ENCODE peak calls at places on chromosomes 5 and 9, in four cellular contexts. R is PC-3; M is Panc1; F is stimulated activated naive CD8-positive, alpha-beta T cell treated with anti-CD3 and anti-CD28 coated beads, Interleukin-15, Interleukin-2, amounts not matched to agents 100 U/mL and 50 U/mL, for 24 hours. E is an unnamed sample.

GRCh38 chr5:133229931-133230664 is 178.3 kb downstream of the HSPA4 start:
- ATAC-seq in M (peak), F (peak), R (no peak), E (no peak)

GRCh38 chr5:132184588-132184987 is 43.1 kb downstream of the P4HA2 start:
- ATAC-seq in F (no peak), R (no peak), M (no peak), E (no peak)

GRCh38 chr9:127965953-127966352 is 14.8 kb downstream of the EEIG1 start:
- ATAC-seq in F (no peak), M (no peak), R (no peak), E (no peak)

GRCh38 chr9:16627967-16628366 is 242.5 kb downstream of the BNC2 start:
- ATAC-seq in R (no peak), F (no peak), M (no peak), E (no peak)

GRCh38 chr9:85534340-85534739 is 207.4 kb downstream of the AGTPBP1 start:
- ATAC-seq in M (no peak), R (no peak), F (no peak), E (no peak)

GRCh38 chr5:115565233-115565632 is 20.7 kb upstream of the FEM1C start:
- ATAC-seq in F (no peak), M (no peak), R (no peak), E (no peak)

GRCh38 chr5:176427971-176428370 is 11.6 kb upstream of the CLTB start:
- ATAC-seq in R (peak), M (no peak), F (no peak), E (no peak)

GRCh38 chr9:136291306-136292025 is 12.4 kb downstream of the CCDC187 start:
- ATAC-seq in M (no peak), R (no peak), F (no peak), E (no peak)

GRCh38 chr5:53820802-53821171 is 260.3 kb downstream of the NDUFS4 start:
- ATAC-seq in M (no peak), R (no peak), F (no peak), E (peak)

GRCh38 chr5:35031276-35031675 is 16.5 kb downstream of the AGXT2 start:
- ATAC-seq in R (no peak), M (no peak), F (no peak), E (no peak)

GRCh38 chr5:160452721-160453263 is 31.1 kb downstream of the PTTG1 start:
- ATAC-seq in R (no peak), M (no peak), F (no peak), E (no peak)

GRCh38 chr5:129114539-129115193 is 20.1 kb downstream of the ISOC1 start:
- ATAC-seq in F (no peak), R (no peak), M (no peak), E (no peak)

GRCh38 chr5:15026506-15026905 is 154.9 kb upstream of the ANKH start:
- ATAC-seq in F (no peak), M (no peak), R (no peak), E (no peak)

GRCh38 chr5:80093796-80094195 is 58.6 kb downstream of the THBS4 start:
- ATAC-seq in F (no peak), M (no peak), R (no peak), E (no peak)

GRCh38 chr5:116572375-116573278 is 2.0 kb downstream of the SEMA6A start:
- ATAC-seq in R (peak), M (peak), F (no peak), E (no peak)

GRCh38 chr9:33159760-33160127 is 7.4 kb downstream of the B4GALT1 start:
- ATAC-seq in R (peak), F (peak), M (peak), E (peak)

GRCh38 chr5:126414874-126415502 is 8.2 kb upstream of the GRAMD2B start:
- ATAC-seq in R (no peak), M (no peak), F (no peak), E (no peak)

GRCh38 chr9:638152-638551 is 203.3 kb upstream of the DMRT1 start:
- ATAC-seq in M (no peak), R (no peak), F (peak), E (no peak)

GRCh38 chr5:14256756-14257393 is 113.7 kb downstream of the TRIO start:
- ATAC-seq in F (no peak), M (peak), R (peak), E (no peak)

GRCh38 chr5:14545890-14546289 is 35.7 kb upstream of the OTULINL start:
- ATAC-seq in R (no peak), M (no peak), F (no peak), E (no peak)

GRCh38 chr9:84493284-84493947 is 152.9 kb upstream of the SLC28A3 start:
- ATAC-seq in F (no peak), M (no peak), R (no peak), E (peak)

GRCh38 chr5:108797396-108797795 is 49.7 kb downstream of the FER start:
- ATAC-seq in F (no peak), R (peak), M (no peak), E (no peak)

GRCh38 chr5:23466401-23466886 is 41.0 kb upstream of the PRDM9 start:
- ATAC-seq in F (no peak), M (peak), R (peak), E (no peak)

GRCh38 chr9:124674651-124675050 is 96.5 kb downstream of the NR6A1 start:
- ATAC-seq in M (no peak), R (no peak), F (no peak), E (no peak)

GRCh38 chr9:71755869-71756268 is 12.4 kb downstream of the CEMIP2 start:
- ATAC-seq in F (no peak), R (no peak), M (no peak), E (no peak)

E was measured in stimulated activated memory B cell treated with anti-CD40 and anti-IgM and Interleukin-4, amounts not matched to agents 10 μg/mL and 1 μg/mL and 100 μg/mL, for 72 hours.